ENCODE peak calls at places on chromosome 20, in six cellular contexts. B is psoas muscle, G is suprapubic skin, P is tibial nerve, C is neural progenitor cell, M is right cardiac atrium. U is an unnamed sample.

GRCh38 chr20:45283529-45284065 is 23.0 kb upstream of the RBPJL start:
- DNase-seq in B (no peak), G (no peak), P (no peak), C (no peak), M (no peak), U (peak; percentile 59)

GRCh38 chr20:49853640-49854039 is 41.0 kb downstream of the SLC9A8 start:
- DNase-seq in B (no peak), G (no peak), P (no peak), C (no peak), M (no peak), U (peak; percentile 86)

GRCh38 chr20:39107741-39108140 is 145.6 kb downstream of the DHX35 start:
- DNase-seq in B (no peak), G (no peak), P (no peak), C (no peak), M (no peak), U (no peak)

GRCh38 chr20:34445177-34446065 is 70.8 kb upstream of the DYNLRB1 start:
- DNase-seq in B (no peak), G (no peak), P (no peak), C (no peak), M (no peak), U (no peak)

GRCh38 chr20:63267681-63268080 is 4.9 kb upstream of the ARFGAP1 start:
- DNase-seq in B (no peak), G (no peak), P (no peak), C (no peak), M (no peak), U (no peak)

GRCh38 chr20:8331740-8332412 is 199.8 kb downstream of the PLCB1 start:
- DNase-seq in B (no peak), G (no peak), P (no peak), C (no peak), M (peak; percentile 61), U (peak; percentile 71)

GRCh38 chr20:6664574-6664973 is 102.9 kb upstream of the BMP2 start:
- DNase-seq in B (no peak), G (no peak), P (no peak), C (no peak), M (no peak), U (no peak)

GRCh38 chr20:64192406-64192805 is 28.2 kb downstream of the MYT1 start:
- DNase-seq in B (no peak), G (no peak), P (no peak), C (peak; percentile 79), M (no peak), U (no peak)

GRCh38 chr20:49832632-49833327 is 20.2 kb downstream of the SLC9A8 start:
- DNase-seq in B (no peak), G (no peak), P (no peak), C (no peak), M (no peak), U (no peak)

GRCh38 chr20:11337361-11338130 is 580.1 kb upstream of the BTBD3 start:
- DNase-seq in B (no peak), G (no peak), P (no peak), C (peak; percentile 13), M (no peak), U (no peak)

GRCh38 chr20:56014998-56015397 is 9.7 kb upstream of the CBLN4 start:
- DNase-seq in B (no peak), G (no peak), P (no peak), C (no peak), M (no peak), U (no peak)

GRCh38 chr20:33431797-33432381 is 11.7 kb downstream of the SNTA1 start:
- DNase-seq in B (no peak), G (no peak), P (no peak), C (no peak), M (peak; percentile 77), U (peak; percentile 67)

GRCh38 chr20:57672164-57672563 is 37.7 kb downstream of the PMEPA1 start:
- DNase-seq in B (no peak), G (peak; percentile 89), P (no peak), C (peak; percentile 63), M (peak; percentile 85), U (no peak)

GRCh38 chr20:35907017-35907685 is 47.2 kb downstream of the SCAND1 start:
- DNase-seq in B (peak; percentile 54), G (no peak), P (no peak), C (no peak), M (peak; percentile 71), U (no peak)

GRCh38 chr20:49324306-49324705 is 46.4 kb upstream of the ZNFX1 start:
- DNase-seq in B (no peak), G (no peak), P (no peak), C (no peak), M (no peak), U (no peak)

GRCh38 chr20:9515761-9516657 is 1.6 kb downstream of the LAMP5 start:
- DNase-seq in B (no peak), G (no peak), P (no peak), C (peak; percentile 77), M (no peak), U (peak; percentile 78)

GRCh38 chr20:32903666-32904175 is 45.0 kb downstream of the EFCAB8 start:
- DNase-seq in B (peak; percentile 20), G (no peak), P (no peak), C (no peak), M (no peak), U (no peak)

GRCh38 chr20:52083627-52084232 is 107.8 kb downstream of the ZFP64 start:
- DNase-seq in B (no peak), G (no peak), P (no peak), C (peak; percentile 82), M (peak; percentile 71), U (peak; percentile 91)

GRCh38 chr20:8156603-8157079 is 24.6 kb downstream of the PLCB1 start:
- DNase-seq in B (no peak), G (no peak), P (no peak), C (no peak), M (no peak), U (peak; percentile 49)

GRCh38 chr20:56808119-56808725 is 179.1 kb downstream of the TFAP2C start:
- DNase-seq in B (no peak), G (no peak), P (no peak), C (no peak), M (no peak), U (no peak)

GRCh38 chr20:62609170-62609786 is 33.0 kb upstream of the SLCO4A1 start:
- DNase-seq in B (no peak), G (no peak), P (no peak), C (no peak), M (no peak), U (no peak)

GRCh38 chr20:36478137-36478905 is 63.0 kb upstream of the MYL9 start:
- DNase-seq in B (no peak), G (no peak), P (no peak), C (peak; percentile 29), M (peak; percentile 14), U (peak; percentile 46)

GRCh38 chr20:19777981-19778380 is 19.9 kb downstream of the RIN2 start:
- DNase-seq in B (no peak), G (no peak), P (no peak), C (no peak), M (no peak), U (no peak)

GRCh38 chr20:19780261-19780660 is 22.2 kb downstream of the RIN2 start:
- DNase-seq in B (no peak), G (no peak), P (no peak), C (no peak), M (no peak), U (no peak)

GRCh38 chr20:19778404-19778803 is 20.3 kb downstream of the RIN2 start:
- DNase-seq in B (no peak), G (no peak), P (no peak), C (no peak), M (no peak), U (no peak)

GRCh38 chr20:19781235-19781634 is 23.2 kb downstream of the RIN2 start:
- DNase-seq in B (no peak), G (no peak), P (no peak), C (no peak), M (no peak), U (no peak)

DNA sequence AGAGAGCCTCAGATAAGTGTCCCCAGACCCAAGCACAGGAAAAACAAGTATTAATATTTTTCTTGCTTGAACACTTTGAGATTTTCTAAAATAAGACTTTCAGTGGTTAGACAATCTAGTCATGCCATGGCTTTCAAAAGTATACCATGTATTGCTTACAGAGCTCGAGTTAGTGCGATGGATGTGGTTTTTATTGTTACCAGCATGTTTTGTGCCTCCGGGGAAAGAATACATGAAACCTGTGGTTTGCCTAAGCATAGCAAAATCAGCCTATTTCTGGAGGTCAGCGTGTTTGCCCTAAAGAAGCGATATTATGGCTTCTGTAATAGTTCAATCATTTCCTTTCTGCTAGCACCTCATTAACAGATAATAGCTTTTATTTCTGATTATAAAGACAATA is 21.6 kb downstream of the RIN2 start:
- DNase-seq in B (no peak), G (no peak), P (no peak), C (no peak), M (no peak), U (no peak)
- H3K4me1 ChIP-seq in B (peaks cover 54% of the 10 kb centered on the region), G (peaks cover 53% of the 10 kb centered on the region), P (peaks cover 60% of the 10 kb centered on the region), C (peaks cover 16% of the 10 kb centered on the region), M (peaks cover 19% of the 10 kb centered on the region), U (peaks cover 33% of the 10 kb centered on the region)

GRCh38 chr20:25726357-25726756 is 29.7 kb upstream of the ZNF337 start:
- DNase-seq in B (no peak), G (no peak), P (no peak), C (no peak), M (no peak), U (no peak)

GRCh38 chr20:25725639-25726038 is 29.0 kb upstream of the ZNF337 start:
- DNase-seq in B (no peak), G (no peak), P (no peak), C (no peak), M (no peak), U (no peak)

GRCh38 chr20:25720285-25720684 is 23.6 kb upstream of the ZNF337 start:
- DNase-seq in B (no peak), G (no peak), P (no peak), C (no peak), M (no peak), U (no peak)

DNA sequence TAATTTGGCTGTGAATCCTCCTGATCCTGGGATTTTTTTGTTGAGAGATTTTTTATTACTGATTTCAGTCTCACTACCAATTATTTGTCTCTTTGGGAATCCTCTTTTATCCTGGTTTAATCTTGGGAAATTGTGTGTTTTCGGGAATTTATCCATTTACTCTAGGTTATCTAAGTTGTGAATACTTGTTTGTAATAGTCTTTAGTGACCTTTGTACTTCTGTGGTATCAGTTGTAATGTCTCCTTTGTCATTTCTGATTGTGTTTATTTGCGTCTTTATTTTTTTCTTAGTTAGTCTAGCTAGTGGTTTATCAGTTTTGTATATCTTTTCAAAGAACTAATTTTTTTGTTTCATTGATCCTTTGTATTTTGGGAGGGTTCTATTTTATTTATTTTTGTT is 27.3 kb upstream of the ZNF337 start:
- DNase-seq in B (no peak), G (no peak), P (no peak), C (no peak), M (no peak), U (no peak)
- H3K4me1 ChIP-seq in B (no peaks in the 10 kb centered on the region), G (peaks cover 7% of the 10 kb centered on the region), P (no peaks in the 10 kb centered on the region), C (peaks cover 5% of the 10 kb centered on the region), M (no peaks in the 10 kb centered on the region), U (no peaks in the 10 kb centered on the region)

DNA sequence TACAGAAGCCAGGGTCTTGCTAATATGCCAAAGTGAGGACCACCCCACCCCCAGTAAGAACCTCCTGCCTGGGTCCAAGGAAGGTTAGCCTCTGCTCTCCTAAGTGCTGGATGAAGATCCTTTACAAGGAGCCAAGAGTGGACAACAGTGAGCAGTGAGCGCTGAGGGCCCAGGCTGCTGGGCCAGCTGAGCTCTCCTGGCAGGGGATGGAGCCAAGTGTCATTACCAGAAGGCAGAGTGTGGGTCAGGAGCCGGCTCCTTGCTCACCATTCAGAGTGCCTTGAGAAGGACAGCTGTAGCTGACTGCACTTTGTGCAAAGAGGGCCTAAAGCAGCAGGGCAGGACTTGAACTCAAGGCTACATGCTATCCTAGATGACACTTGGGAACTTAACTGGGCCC is 16.9 kb downstream of the MAFB start:
- DNase-seq in B (no peak), G (no peak), P (no peak), C (no peak), M (no peak), U (no peak)
- H3K4me1 ChIP-seq in B (no peaks in the 10 kb centered on the region), G (peaks cover 24% of the 10 kb centered on the region), P (peaks cover 8% of the 10 kb centered on the region), C (no peaks in the 10 kb centered on the region), M (no peaks in the 10 kb centered on the region), U (no peaks in the 10 kb centered on the region)

GRCh38 chr20:24879875-24880274 is 69.2 kb upstream of the CST7 start:
- DNase-seq in B (no peak), G (no peak), P (no peak), C (no peak), M (no peak), U (no peak)
- H3K4me1 ChIP-seq in B (no peaks in the 10 kb centered on the region), G (no peaks in the 10 kb centered on the region), P (no peaks in the 10 kb centered on the region), C (no peaks in the 10 kb centered on the region), M (no peaks in the 10 kb centered on the region), U (no peaks in the 10 kb centered on the region)